ENCODE peak calls at places on chromosomes 6 and 20, in ten cellular contexts. One of them, this sample, is unnamed.

GRCh38 chr20:24134284-24134683 is 145.7 kb upstream of the GGTLC1 start:
- DNase-seq in GM13976: no peak
- DNase-seq in thyroid gland: peak; percentile 51
- DNase-seq in MCF 10A: no peak
- DNase-seq in WTC11: no peak
- DNase-seq in uterus: no peak
- DNase-seq in MM.1S: no peak
- DNase-seq in kidney epithelial cell: no peak
- DNase-seq in body of pancreas: peak; percentile 36
- DNase-seq in dorsolateral prefrontal cortex: no peak
- DNase-seq in this sample: no peak

GRCh38 chr6:150267686-150268561 is 100.9 kb upstream of the IYD start:
- DNase-seq in GM13976: no peak
- DNase-seq in thyroid gland: no peak
- DNase-seq in MCF 10A: peak; percentile 77
- DNase-seq in WTC11: no peak
- DNase-seq in uterus: no peak
- DNase-seq in MM.1S: no peak
- DNase-seq in kidney epithelial cell: no peak
- DNase-seq in body of pancreas: no peak
- DNase-seq in dorsolateral prefrontal cortex: no peak
- DNase-seq in this sample: no peak

GRCh38 chr20:36320261-36320897 is 14.2 kb downstream of the DLGAP4 start:
- DNase-seq in GM13976: no peak
- DNase-seq in thyroid gland: no peak
- DNase-seq in MCF 10A: no peak
- DNase-seq in WTC11: no peak
- DNase-seq in uterus: no peak
- DNase-seq in MM.1S: no peak
- DNase-seq in kidney epithelial cell: no peak
- DNase-seq in body of pancreas: no peak
- DNase-seq in dorsolateral prefrontal cortex: no peak
- DNase-seq in this sample: no peak

GRCh38 chr6:141700836-141701235 is 431.9 kb upstream of the GJE1 start:
- DNase-seq in GM13976: no peak
- DNase-seq in thyroid gland: no peak
- DNase-seq in MCF 10A: no peak
- DNase-seq in WTC11: no peak
- DNase-seq in uterus: no peak
- DNase-seq in MM.1S: no peak
- DNase-seq in kidney epithelial cell: no peak
- DNase-seq in body of pancreas: no peak
- DNase-seq in dorsolateral prefrontal cortex: no peak
- DNase-seq in this sample: no peak

GRCh38 chr6:27503436-27504030 is 30.6 kb upstream of the ZNF184 start:
- DNase-seq in GM13976: no peak
- DNase-seq in thyroid gland: peak; percentile 55
- DNase-seq in MCF 10A: peak; percentile 74
- DNase-seq in WTC11: peak; percentile 86
- DNase-seq in uterus: peak; percentile 74
- DNase-seq in MM.1S: peak; percentile 75
- DNase-seq in kidney epithelial cell: no peak
- DNase-seq in body of pancreas: peak; percentile 60
- DNase-seq in dorsolateral prefrontal cortex: peak; percentile 41
- DNase-seq in this sample: peak; percentile 43

GRCh38 chr6:13866291-13866690 is 51.9 kb upstream of the MCUR1 start:
- DNase-seq in GM13976: no peak
- DNase-seq in thyroid gland: no peak
- DNase-seq in MCF 10A: no peak
- DNase-seq in WTC11: no peak
- DNase-seq in uterus: no peak
- DNase-seq in MM.1S: no peak
- DNase-seq in kidney epithelial cell: no peak
- DNase-seq in body of pancreas: no peak
- DNase-seq in dorsolateral prefrontal cortex: no peak
- DNase-seq in this sample: no peak

GRCh38 chr20:49983123-49983847 is 505 bp downstream of the SNAI1 start:
- DNase-seq in GM13976: no peak
- DNase-seq in thyroid gland: no peak
- DNase-seq in MCF 10A: no peak
- DNase-seq in WTC11: no peak
- DNase-seq in uterus: no peak
- DNase-seq in MM.1S: no peak
- DNase-seq in kidney epithelial cell: no peak
- DNase-seq in body of pancreas: no peak
- DNase-seq in dorsolateral prefrontal cortex: no peak
- DNase-seq in this sample: no peak

GRCh38 chr20:63136296-63136695 is 79.6 kb downstream of the YTHDF1 start:
- DNase-seq in GM13976: no peak
- DNase-seq in thyroid gland: no peak
- DNase-seq in MCF 10A: no peak
- DNase-seq in WTC11: no peak
- DNase-seq in uterus: no peak
- DNase-seq in MM.1S: no peak
- DNase-seq in kidney epithelial cell: no peak
- DNase-seq in body of pancreas: no peak
- DNase-seq in dorsolateral prefrontal cortex: no peak
- DNase-seq in this sample: no peak

GRCh38 chr20:2747676-2748235 is 52.7 kb downstream of the CPXM1 start:
- DNase-seq in GM13976: no peak
- DNase-seq in thyroid gland: no peak
- DNase-seq in MCF 10A: no peak
- DNase-seq in WTC11: no peak
- DNase-seq in uterus: no peak
- DNase-seq in MM.1S: no peak
- DNase-seq in kidney epithelial cell: no peak
- DNase-seq in body of pancreas: no peak
- DNase-seq in dorsolateral prefrontal cortex: no peak
- DNase-seq in this sample: no peak

GRCh38 chr20:59123011-59123676 is 40.5 kb upstream of the ZNF831 start:
- DNase-seq in GM13976: no peak
- DNase-seq in thyroid gland: no peak
- DNase-seq in MCF 10A: no peak
- DNase-seq in WTC11: no peak
- DNase-seq in uterus: no peak
- DNase-seq in MM.1S: no peak
- DNase-seq in kidney epithelial cell: no peak
- DNase-seq in body of pancreas: no peak
- DNase-seq in dorsolateral prefrontal cortex: no peak
- DNase-seq in this sample: no peak

DNA sequence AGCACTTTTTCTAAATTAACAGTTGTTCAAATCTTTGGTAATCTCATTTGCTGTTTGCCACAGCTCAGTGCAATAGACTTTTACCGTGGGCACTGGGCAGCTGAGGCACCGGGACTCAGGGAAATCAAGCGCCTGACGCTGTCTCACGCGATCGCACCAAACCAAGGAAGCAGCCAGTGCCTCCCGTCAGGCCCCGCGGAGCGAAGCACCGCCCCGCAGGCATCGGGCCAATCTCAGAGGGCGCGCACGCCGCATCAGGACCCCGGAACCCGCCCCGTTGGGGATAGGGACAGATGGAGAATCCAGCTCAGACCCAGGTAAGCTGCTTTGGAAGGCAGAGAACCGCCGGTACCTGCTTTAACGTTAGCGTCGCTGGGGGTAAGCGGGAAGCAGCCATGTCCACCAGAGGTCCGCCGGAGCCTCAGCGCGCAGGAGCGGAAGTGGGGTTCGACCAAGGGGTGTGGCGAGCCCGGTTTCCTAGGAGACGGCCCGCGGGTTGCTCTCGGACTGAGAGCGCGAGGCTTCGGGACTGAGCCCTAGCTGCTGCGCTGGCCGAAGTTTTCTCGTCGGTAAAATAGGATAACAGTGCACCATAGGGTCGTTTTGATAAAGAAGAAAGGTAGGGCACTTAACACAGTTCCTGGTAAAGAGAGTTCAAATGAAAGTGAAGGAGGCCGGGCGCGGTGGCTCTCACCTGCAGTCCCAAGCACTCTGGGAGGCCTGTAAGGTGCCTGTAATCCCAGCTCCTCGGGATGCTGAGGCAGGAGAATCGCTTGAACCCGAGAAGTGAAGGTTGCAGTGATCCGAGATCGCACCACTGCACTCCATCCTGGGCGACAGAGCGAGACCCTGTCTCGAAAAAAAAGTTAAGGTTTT is at the start of gene LYRM2:
- DNase-seq in GM13976: peak; percentile 94
- DNase-seq in thyroid gland: peak; percentile 96
- DNase-seq in MCF 10A: peak; percentile 95
- DNase-seq in WTC11: peak; percentile 94
- DNase-seq in uterus: peak; percentile 95
- DNase-seq in MM.1S: peak; percentile 90
- DNase-seq in kidney epithelial cell: peak; percentile 62
- DNase-seq in body of pancreas: peak; percentile 96
- DNase-seq in dorsolateral prefrontal cortex: peak; percentile 92
- DNase-seq in this sample: peak; percentile 91
- TF ChIP-seq CTCF in GM13976: no peak
- TF ChIP-seq CTCF in thyroid gland: peak; percentile 19
- TF ChIP-seq CTCF in MCF 10A: no peak
- TF ChIP-seq CTCF in WTC11: no peak
- TF ChIP-seq CTCF in uterus: peak; percentile 16
- TF ChIP-seq CTCF in MM.1S: no peak
- TF ChIP-seq CTCF in kidney epithelial cell: no peak
- TF ChIP-seq CTCF in body of pancreas: no peak
- TF ChIP-seq CTCF in dorsolateral prefrontal cortex: no peak
- TF ChIP-seq CTCF in this sample: no peak

GRCh38 chr6:127420558-127420957 is 38.6 kb downstream of the KIAA0408 start:
- DNase-seq in GM13976: peak; percentile 82
- DNase-seq in thyroid gland: peak; percentile 58
- DNase-seq in MCF 10A: peak; percentile 91
- DNase-seq in WTC11: peak; percentile 54
- DNase-seq in uterus: peak; percentile 64
- DNase-seq in MM.1S: peak; percentile 91
- DNase-seq in kidney epithelial cell: peak; percentile 93
- DNase-seq in body of pancreas: peak; percentile 67
- DNase-seq in dorsolateral prefrontal cortex: peak; percentile 36
- DNase-seq in this sample: peak; percentile 81
- TF ChIP-seq CTCF in GM13976: peak; percentile 48
- TF ChIP-seq CTCF in thyroid gland: peak; percentile 44
- TF ChIP-seq CTCF in MCF 10A: peak; percentile 46
- TF ChIP-seq CTCF in WTC11: peak; percentile 21
- TF ChIP-seq CTCF in uterus: peak; percentile 16
- TF ChIP-seq CTCF in MM.1S: peak; percentile 76
- TF ChIP-seq CTCF in kidney epithelial cell: peak; percentile 52
- TF ChIP-seq CTCF in body of pancreas: peak; percentile 14
- TF ChIP-seq CTCF in dorsolateral prefrontal cortex: peak; percentile 47
- TF ChIP-seq CTCF in this sample: peak; percentile 74

DNA sequence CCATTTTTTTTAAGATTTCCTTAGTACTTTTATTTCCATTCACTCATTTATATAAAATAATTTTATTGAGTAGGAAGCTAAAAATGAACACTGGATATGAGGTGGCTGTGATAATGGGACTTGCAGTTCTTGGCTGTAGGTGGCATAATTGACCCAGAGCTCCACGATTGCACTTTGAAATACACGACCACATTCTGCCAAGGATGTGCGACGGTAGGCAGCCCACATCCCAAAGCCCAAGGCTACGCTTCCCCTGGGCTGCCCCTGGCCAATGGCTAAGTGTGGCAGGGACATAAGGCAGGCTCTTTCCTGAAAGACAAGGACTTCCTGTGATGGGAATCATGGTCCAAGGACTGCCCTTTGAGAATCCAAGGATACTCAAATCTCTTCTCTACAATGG is 43.7 kb upstream of the ADTRP start:
- DNase-seq in GM13976: no peak
- DNase-seq in thyroid gland: no peak
- DNase-seq in MCF 10A: no peak
- DNase-seq in WTC11: no peak
- DNase-seq in uterus: no peak
- DNase-seq in MM.1S: no peak
- DNase-seq in kidney epithelial cell: no peak
- DNase-seq in body of pancreas: peak; percentile 29
- DNase-seq in dorsolateral prefrontal cortex: no peak
- DNase-seq in this sample: no peak
- TF ChIP-seq CTCF in GM13976: no peak
- TF ChIP-seq CTCF in thyroid gland: no peak
- TF ChIP-seq CTCF in MCF 10A: no peak
- TF ChIP-seq CTCF in WTC11: no peak
- TF ChIP-seq CTCF in uterus: no peak
- TF ChIP-seq CTCF in MM.1S: no peak
- TF ChIP-seq CTCF in kidney epithelial cell: no peak
- TF ChIP-seq CTCF in body of pancreas: no peak
- TF ChIP-seq CTCF in dorsolateral prefrontal cortex: no peak
- TF ChIP-seq CTCF in this sample: no peak

GRCh38 chr6:4846387-4846786 is 70.2 kb downstream of the CDYL start:
- DNase-seq in GM13976: no peak
- DNase-seq in thyroid gland: no peak
- DNase-seq in MCF 10A: no peak
- DNase-seq in WTC11: no peak
- DNase-seq in uterus: no peak
- DNase-seq in MM.1S: no peak
- DNase-seq in kidney epithelial cell: no peak
- DNase-seq in body of pancreas: no peak
- DNase-seq in dorsolateral prefrontal cortex: no peak
- DNase-seq in this sample: no peak

GRCh38 chr6:4849628-4850027 is 73.4 kb downstream of the CDYL start:
- DNase-seq in GM13976: no peak
- DNase-seq in thyroid gland: no peak
- DNase-seq in MCF 10A: no peak
- DNase-seq in WTC11: no peak
- DNase-seq in uterus: no peak
- DNase-seq in MM.1S: no peak
- DNase-seq in kidney epithelial cell: no peak
- DNase-seq in body of pancreas: no peak
- DNase-seq in dorsolateral prefrontal cortex: no peak
- DNase-seq in this sample: no peak

GRCh38 chr6:4849214-4849613 is 73.0 kb downstream of the CDYL start:
- DNase-seq in GM13976: no peak
- DNase-seq in thyroid gland: no peak
- DNase-seq in MCF 10A: no peak
- DNase-seq in WTC11: no peak
- DNase-seq in uterus: no peak
- DNase-seq in MM.1S: no peak
- DNase-seq in kidney epithelial cell: no peak
- DNase-seq in body of pancreas: no peak
- DNase-seq in dorsolateral prefrontal cortex: no peak
- DNase-seq in this sample: no peak

GRCh38 chr6:4851035-4851434 is 74.8 kb downstream of the CDYL start:
- DNase-seq in GM13976: no peak
- DNase-seq in thyroid gland: no peak
- DNase-seq in MCF 10A: no peak
- DNase-seq in WTC11: no peak
- DNase-seq in uterus: no peak
- DNase-seq in MM.1S: no peak
- DNase-seq in kidney epithelial cell: no peak
- DNase-seq in body of pancreas: no peak
- DNase-seq in dorsolateral prefrontal cortex: no peak
- DNase-seq in this sample: no peak

DNA sequence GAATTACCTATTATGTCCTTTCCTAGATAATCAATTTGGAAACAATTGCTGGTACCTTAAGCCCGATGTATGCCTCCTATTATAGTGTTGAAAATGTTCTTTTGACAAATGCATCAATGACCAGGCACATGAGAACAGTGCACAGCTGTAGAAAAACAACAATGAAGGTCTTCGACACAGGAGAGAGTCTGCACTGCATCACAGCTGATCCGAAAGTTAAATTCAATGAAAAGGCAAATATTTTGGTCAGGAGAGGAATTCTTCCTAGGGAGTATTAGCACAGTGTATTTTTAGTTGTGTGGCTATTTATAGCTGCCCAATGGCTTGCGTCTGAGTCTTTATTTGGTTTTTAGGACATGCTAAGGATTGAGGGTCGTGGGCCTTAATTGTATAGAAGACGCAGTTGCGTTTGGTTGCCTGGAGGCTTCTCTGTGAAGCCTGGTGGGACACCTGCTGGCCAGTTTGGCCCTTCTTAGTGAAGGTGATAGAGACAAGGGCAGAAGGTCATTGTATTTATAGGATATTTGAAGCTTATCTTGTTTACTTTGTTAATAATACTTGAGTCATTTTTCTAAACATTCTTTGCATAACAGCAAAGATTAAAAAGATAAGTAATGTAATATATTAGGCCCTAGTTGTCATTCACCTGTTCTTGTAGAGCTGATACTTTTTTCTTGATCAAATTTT is 72.3 kb downstream of the CDYL start:
- DNase-seq in GM13976: no peak
- DNase-seq in thyroid gland: no peak
- DNase-seq in MCF 10A: peak; percentile 22
- DNase-seq in WTC11: peak; percentile 54
- DNase-seq in uterus: no peak
- DNase-seq in MM.1S: no peak
- DNase-seq in kidney epithelial cell: no peak
- DNase-seq in body of pancreas: peak; percentile 38
- DNase-seq in dorsolateral prefrontal cortex: no peak
- DNase-seq in this sample: peak; percentile 21
- TF ChIP-seq CTCF in GM13976: peak; percentile 40
- TF ChIP-seq CTCF in thyroid gland: peak; percentile 22
- TF ChIP-seq CTCF in MCF 10A: peak; percentile 27
- TF ChIP-seq CTCF in WTC11: no peak
- TF ChIP-seq CTCF in uterus: peak; percentile 26
- TF ChIP-seq CTCF in MM.1S: peak; percentile 40
- TF ChIP-seq CTCF in kidney epithelial cell: peak; percentile 29
- TF ChIP-seq CTCF in body of pancreas: no peak
- TF ChIP-seq CTCF in dorsolateral prefrontal cortex: peak; percentile 25
- TF ChIP-seq CTCF in this sample: peak; percentile 51

This sample was measured in GM20000.